ENCODE peak calls at places on chromosomes 1 and 21, in ten cellular contexts. U is tibial nerve, S is sigmoid colon, V is A549, H is esophagus muscularis mucosa, E is stomach, L is transverse colon, R is ovary, F is HepG2, K is H1. B is an unnamed sample.

GRCh38 chr1:53378932-53379661 is 51.2 kb upstream of the LRP8 start:
- DNase-seq in U (no peak), S (peak; percentile 24), V (no peak), H (no peak), E (no peak), L (no peak), R (no peak), F (no peak), K (peak; percentile 28), B (peak; percentile 8)

GRCh38 chr21:46226920-46227599 is 1.5 kb downstream of the LSS start:
- DNase-seq in U (no peak), S (peak; percentile 59), V (no peak), H (no peak), E (no peak), L (no peak), R (no peak), F (no peak), K (no peak), B (no peak)

GRCh38 chr1:113058861-113059441 is 14.0 kb upstream of the LRIG2 start:
- DNase-seq in U (no peak), S (no peak), V (no peak), H (no peak), E (no peak), L (no peak), R (no peak), F (no peak), K (no peak), B (no peak)

GRCh38 chr1:40952744-40953315 is 26.7 kb upstream of the CTPS1 start:
- DNase-seq in U (no peak), S (no peak), V (no peak), H (no peak), E (no peak), L (no peak), R (no peak), F (no peak), K (no peak), B (no peak)

GRCh38 chr21:35504277-35504676 is 455.2 kb upstream of the RUNX1 start:
- DNase-seq in U (no peak), S (no peak), V (no peak), H (peak; percentile 34), E (no peak), L (no peak), R (no peak), F (no peak), K (no peak), B (no peak)

GRCh38 chr1:51519048-51519856 is at the start of gene EPS15:
- DNase-seq in U (peak; percentile 74), S (peak; percentile 93), V (peak; percentile 82), H (peak; percentile 96), E (peak; percentile 89), L (peak; percentile 92), R (peak; percentile 85), F (peak; percentile 68), K (peak; percentile 91), B (peak; percentile 90)

GRCh38 chr1:180899262-180899661 is 13.4 kb upstream of the KIAA1614 start:
- DNase-seq in U (no peak), S (no peak), V (no peak), H (peak; percentile 64), E (no peak), L (no peak), R (no peak), F (no peak), K (peak; percentile 39), B (no peak)

GRCh38 chr1:231867607-231868006 is 241.0 kb downstream of the DISC1 start:
- DNase-seq in U (no peak), S (no peak), V (no peak), H (no peak), E (no peak), L (no peak), R (no peak), F (no peak), K (no peak), B (no peak)

GRCh38 chr1:13593511-13594131 is 10.0 kb downstream of the PDPN start:
- DNase-seq in U (peak; percentile 71), S (peak; percentile 90), V (no peak), H (no peak), E (peak; percentile 31), L (peak; percentile 26), R (peak; percentile 74), F (no peak), K (no peak), B (no peak)

GRCh38 chr1:246631426-246631825 is 65.2 kb downstream of the CNST start:
- DNase-seq in U (no peak), S (no peak), V (no peak), H (no peak), E (no peak), L (no peak), R (no peak), F (no peak), K (no peak), B (no peak)

GRCh38 chr1:215474940-215475339 is 92.2 kb upstream of the KCTD3 start:
- DNase-seq in U (no peak), S (no peak), V (no peak), H (no peak), E (no peak), L (no peak), R (no peak), F (no peak), K (no peak), B (no peak)

GRCh38 chr1:226763741-226764264 is 24.7 kb upstream of the ITPKB start:
- DNase-seq in U (no peak), S (no peak), V (peak; percentile 87), H (no peak), E (no peak), L (no peak), R (no peak), F (no peak), K (no peak), B (no peak)

GRCh38 chr21:45544449-45545235 is 2.4 kb upstream of the SLC19A1 start:
- DNase-seq in U (no peak), S (peak; percentile 62), V (no peak), H (no peak), E (peak; percentile 19), L (no peak), R (peak; percentile 7), F (no peak), K (peak; percentile 35), B (no peak)

GRCh38 chr1:113040041-113040440 is 33.0 kb upstream of the LRIG2 start:
- DNase-seq in U (no peak), S (no peak), V (no peak), H (no peak), E (no peak), L (no peak), R (no peak), F (no peak), K (no peak), B (no peak)

GRCh38 chr1:110152133-110152785 is 2.0 kb downstream of the SLC6A17 start:
- DNase-seq in U (no peak), S (no peak), V (peak; percentile 20), H (no peak), E (no peak), L (no peak), R (no peak), F (peak; percentile 1), K (no peak), B (no peak)
- TF ChIP-seq EP300 in U (no peak), S (no peak), V (no peak), H (no peak), E (no peak), L (no peak), R (no peak), F (no peak), K (no peak), B (no peak)

GRCh38 chr1:205591522-205592351 is 40.1 kb downstream of the ELK4 start:
- DNase-seq in U (peak; percentile 95), S (peak; percentile 92), V (peak; percentile 81), H (peak; percentile 98), E (peak; percentile 90), L (peak; percentile 93), R (peak; percentile 77), F (peak; percentile 73), K (peak; percentile 100), B (peak; percentile 99)
- TF ChIP-seq POLR2A in U (no peak), S (no peak), V (no peak), H (no peak), E (no peak), L (peak; percentile 32), R (no peak), F (no peak), K (peak; percentile 39), B (no peak)

DNA sequence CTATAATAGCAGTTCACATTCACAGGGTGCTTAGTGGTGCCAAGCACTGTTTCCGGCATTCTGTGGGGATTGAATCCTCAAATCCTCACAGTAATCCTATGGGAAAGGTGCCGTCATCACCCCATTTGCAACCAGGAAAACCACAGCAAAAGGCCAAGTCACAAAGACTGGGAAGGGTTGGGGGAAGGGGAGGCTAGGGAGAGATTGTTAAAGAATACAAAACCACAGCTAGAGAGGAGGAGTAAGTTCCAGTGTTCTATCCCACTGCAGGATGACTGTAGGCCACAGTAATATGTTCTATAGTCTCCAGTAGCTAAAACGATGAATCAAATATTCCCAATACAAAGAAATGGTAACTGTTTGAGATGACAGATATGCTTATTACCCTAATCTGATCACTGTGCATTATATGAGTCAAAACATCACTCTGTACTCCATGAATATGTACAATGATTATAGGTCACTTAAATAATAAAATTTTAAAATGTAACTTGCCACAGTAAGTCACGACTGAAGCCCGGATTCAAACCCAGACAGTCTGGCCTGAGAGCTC is 256.9 kb downstream of the TOMM20 start:
- DNase-seq in U (no peak), S (no peak), V (no peak), H (no peak), E (no peak), L (no peak), R (no peak), F (no peak), K (no peak), B (no peak)
- H3K4me1 ChIP-seq in U (peaks cover under 1% of the 10 kb centered on the region), S (peaks cover 11% of the 10 kb centered on the region), V (peaks cover 33% of the 10 kb centered on the region), H (peaks cover 23% of the 10 kb centered on the region), E (peaks cover 37% of the 10 kb centered on the region), L (peaks cover 8% of the 10 kb centered on the region), R (peaks cover 1% of the 10 kb centered on the region), F (peaks cover 80% of the 10 kb centered on the region), K (no peaks in the 10 kb centered on the region), B (peaks cover 25% of the 10 kb centered on the region)

GRCh38 chr1:174704300-174704699 is 256.5 kb downstream of the GPR52 start:
- DNase-seq in U (no peak), S (no peak), V (no peak), H (no peak), E (no peak), L (no peak), R (no peak), F (no peak), K (no peak), B (no peak)
- TF ChIP-seq EP300 in U (no peak), S (no peak), V (no peak), H (no peak), E (no peak), L (no peak), R (no peak), F (no peak), K (no peak), B (no peak)

DNA sequence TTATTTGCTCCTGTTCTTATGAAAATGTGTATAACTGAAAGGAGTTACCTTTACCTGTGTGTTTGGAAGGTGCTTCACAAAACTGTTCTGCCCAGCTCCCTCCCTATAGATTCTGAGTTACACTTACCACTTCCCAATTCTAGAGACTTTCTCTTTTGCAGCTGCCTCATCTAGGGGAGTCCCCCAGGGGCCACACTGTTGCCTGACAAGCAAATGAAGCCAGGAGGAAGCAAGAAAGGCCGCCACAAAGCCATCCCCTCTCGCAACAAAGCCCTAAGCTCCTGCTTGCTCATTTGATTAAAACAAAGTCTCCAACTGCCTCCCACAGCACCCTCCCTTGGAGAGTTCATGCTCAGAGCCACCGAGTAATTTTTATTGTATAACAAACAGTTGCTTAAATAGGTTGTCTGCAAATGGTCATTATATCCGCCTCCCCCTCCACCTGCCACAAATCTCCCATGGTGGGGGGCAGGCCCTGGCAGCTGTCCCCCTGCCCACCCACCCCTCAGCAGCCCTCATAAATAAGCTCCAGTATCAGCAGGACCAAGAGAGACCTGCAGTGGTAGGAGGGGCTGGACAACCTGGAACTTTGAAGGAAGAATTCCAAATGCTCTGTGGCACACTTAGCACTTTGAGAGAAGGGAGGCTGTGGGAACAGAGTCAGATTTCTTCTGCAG is 237.7 kb downstream of the TTLL7 start:
- DNase-seq in U (no peak), S (no peak), V (no peak), H (no peak), E (no peak), L (peak; percentile 9), R (no peak), F (no peak), K (no peak), B (no peak)
- TF ChIP-seq POLR2A in U (no peak), S (no peak), V (no peak), H (no peak), E (no peak), L (no peak), R (no peak), F (no peak), K (no peak), B (no peak)